ENCODE peak calls at places on chromosomes 2 and 18, in five cellular contexts. U, J, E, X and P are unnamed samples.

GRCh38 chr2:110101911-110102774 is 13.5 kb downstream of the MALL start:
- DNase-seq in U (peak; percentile 34), X (peak; percentile 62), E (no peak), J (no peak), P (peak; percentile 58)

GRCh38 chr2:186771395-186771794 is 77.5 kb downstream of the FAM171B start:
- DNase-seq in J (no peak), X (no peak), U (no peak), E (no peak), P (no peak)

GRCh38 chr2:164143183-164143930 is 407.5 kb upstream of the FIGN start:
- DNase-seq in U (no peak), X (no peak), E (no peak), J (no peak), P (no peak)

GRCh38 chr2:239166201-239166834 is 234.5 kb downstream of the HDAC4 start:
- DNase-seq in X (no peak), J (no peak), E (no peak), U (no peak), P (no peak)

GRCh38 chr2:232419245-232420072 is 12.8 kb downstream of the ALPG start:
- DNase-seq in E (no peak), U (peak; percentile 40), J (no peak), X (no peak), P (peak; percentile 58)

GRCh38 chr2:234571620-234572407 is 74.9 kb upstream of the ARL4C start:
- DNase-seq in J (no peak), X (peak; percentile 25), U (no peak), E (no peak), P (no peak)

GRCh38 chr2:219104107-219105050 is 43.7 kb upstream of the IHH start:
- DNase-seq in E (no peak), X (peak; percentile 33), J (no peak), U (peak; percentile 66), P (peak; percentile 72)

GRCh38 chr2:168089200-168089599 is 158.2 kb downstream of the STK39 start:
- DNase-seq in X (no peak), U (no peak), E (no peak), J (no peak), P (no peak)

GRCh38 chr18:11849845-11850747 is 1.1 kb upstream of the CHMP1B start:
- DNase-seq in J (peak; percentile 2), X (peak; percentile 51), E (peak; percentile 48), U (peak; percentile 39), P (peak; percentile 92)

GRCh38 chr2:74025971-74026612 is 41.4 kb downstream of the TET3 start:
- DNase-seq in U (no peak), X (no peak), E (no peak), J (no peak), P (no peak)